ENCODE peak calls at places on chromosomes 7 and 10, in six cellular contexts. Q is spleen, G is A549, S is suprapubic skin, Y is Peyer's patch, A is NB4. P is an unnamed sample.

GRCh38 chr10:112672706-112673105 is 225.7 kb downstream of the VTI1A start:
- DNase-seq in Q (no peak), G (no peak), S (no peak), Y (no peak), A (no peak), P (no peak)

GRCh38 chr7:49631071-49631826 is 142.2 kb upstream of the VWC2 start:
- DNase-seq in Q (no peak), G (no peak), S (no peak), Y (no peak), A (no peak), P (no peak)

GRCh38 chr7:72538147-72538546 is 126.0 kb upstream of the CALN1 start:
- DNase-seq in Q (no peak), G (no peak), S (no peak), Y (no peak), A (no peak), P (no peak)

GRCh38 chr10:72564596-72564995 is 61.3 kb downstream of the MICU1 start:
- DNase-seq in Q (no peak), G (no peak), S (no peak), Y (no peak), A (peak), P (no peak)

GRCh38 chr7:82595176-82595575 is 151.6 kb upstream of the CACNA2D1 start:
- DNase-seq in Q (no peak), G (no peak), S (no peak), Y (no peak), A (no peak), P (no peak)

GRCh38 chr7:27693794-27694193 is 31.1 kb upstream of the HIBADH start:
- DNase-seq in Q (no peak), G (no peak), S (no peak), Y (no peak), A (peak), P (no peak)

GRCh38 chr7:20697351-20697750 is 81.9 kb downstream of the ABCB5 start:
- DNase-seq in Q (no peak), G (no peak), S (no peak), Y (no peak), A (no peak), P (peak)

GRCh38 chr10:119391430-119392313 is 150.8 kb downstream of the RGS10 start:
- DNase-seq in Q (no peak), G (no peak), S (no peak), Y (no peak), A (peak), P (no peak)

GRCh38 chr10:63480237-63480636 is 14.5 kb upstream of the JMJD1C start:
- DNase-seq in Q (no peak), G (no peak), S (no peak), Y (no peak), A (no peak), P (no peak)

GRCh38 chr10:24821986-24822385 is 98.3 kb upstream of the ARHGAP21 start:
- DNase-seq in Q (no peak), G (peak), S (no peak), Y (no peak), A (peak), P (peak)

GRCh38 chr10:109219935-109220334 is 703.4 kb downstream of the XPNPEP1 start:
- DNase-seq in Q (no peak), G (no peak), S (no peak), Y (no peak), A (no peak), P (no peak)

GRCh38 chr7:137967143-137968018 is 34.5 kb downstream of the CREB3L2 start:
- DNase-seq in Q (no peak), G (no peak), S (no peak), Y (no peak), A (peak), P (no peak)

GRCh38 chr7:37352974-37353948 is 95.4 kb downstream of the ELMO1 start:
- DNase-seq in Q (peak), G (no peak), S (no peak), Y (no peak), A (peak), P (peak)

GRCh38 chr7:11623093-11623678 is 208.8 kb downstream of the THSD7A start:
- DNase-seq in Q (no peak), G (peak), S (no peak), Y (no peak), A (no peak), P (no peak)

GRCh38 chr10:80468002-80468401 is 13.9 kb downstream of the TSPAN14 start:
- DNase-seq in Q (peak), G (no peak), S (peak), Y (no peak), A (peak), P (no peak)

GRCh38 chr7:96327429-96327828 is 5.5 kb upstream of the SLC25A13 start:
- DNase-seq in Q (no peak), G (no peak), S (no peak), Y (peak), A (no peak), P (no peak)

GRCh38 chr10:71218046-71218832 is 5.9 kb downstream of the UNC5B start:
- DNase-seq in Q (peak), G (no peak), S (peak), Y (no peak), A (no peak), P (no peak)

GRCh38 chr10:43409385-43410109 is 561 bp upstream of the HNRNPF start:
- DNase-seq in Q (peak), G (no peak), S (no peak), Y (peak), A (peak), P (peak)

GRCh38 chr7:131007439-131008330 is 273.7 kb upstream of the KLF14 start:
- DNase-seq in Q (peak), G (peak), S (peak), Y (peak), A (peak), P (peak)

GRCh38 chr7:88306590-88307048 is at the start of gene STEAP4:
- DNase-seq in Q (peak), G (no peak), S (peak), Y (peak), A (peak), P (no peak)
- TF ChIP-seq POLR2A in Q (no peak), G (no peak), S (no peak), Y (no peak), A (no peak), P (no peak)

GRCh38 chr7:30667172-30667571 is 15.1 kb downstream of the CRHR2 start:
- DNase-seq in Q (no peak), G (no peak), S (no peak), Y (no peak), A (no peak), P (no peak)

GRCh38 chr7:30664184-30664885 is 17.9 kb downstream of the CRHR2 start:
- DNase-seq in Q (peak), G (no peak), S (no peak), Y (no peak), A (no peak), P (no peak)

GRCh38 chr7:30663414-30663813 is 18.8 kb downstream of the CRHR2 start:
- DNase-seq in Q (peak), G (no peak), S (no peak), Y (no peak), A (no peak), P (no peak)

GRCh38 chr7:30665043-30665442 is 17.2 kb downstream of the CRHR2 start:
- DNase-seq in Q (no peak), G (no peak), S (no peak), Y (no peak), A (no peak), P (no peak)

GRCh38 chr7:30665449-30665848 is 16.8 kb downstream of the CRHR2 start:
- DNase-seq in Q (peak), G (no peak), S (no peak), Y (no peak), A (no peak), P (no peak)
- TF ChIP-seq POLR2A in Q (no peak), G (no peak), S (no peak), Y (no peak), A (no peak), P (no peak)

DNA sequence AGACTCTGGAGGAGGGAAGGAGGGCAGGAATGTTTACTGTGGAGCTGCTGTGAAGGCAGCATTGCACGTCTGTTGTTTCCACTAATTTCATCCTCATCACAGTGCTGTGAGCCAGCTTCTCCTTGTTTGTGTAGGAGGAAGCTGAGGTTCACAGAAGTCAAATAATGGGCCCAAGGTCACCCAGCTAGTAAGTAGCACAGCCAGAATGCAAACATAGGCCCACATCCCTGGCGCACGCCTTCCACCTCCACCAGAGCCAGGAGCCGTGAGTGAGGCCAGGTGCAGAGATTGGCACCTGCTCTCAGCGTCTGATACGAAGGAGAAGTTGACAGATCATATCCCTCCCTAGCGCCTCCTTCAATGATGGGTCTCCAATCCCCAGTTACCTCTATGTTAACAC is 93.6 kb downstream of the HTR5A start:
- DNase-seq in Q (no peak), G (no peak), S (no peak), Y (no peak), A (no peak), P (no peak)
- TF ChIP-seq POLR2A in Q (no peak), G (no peak), S (no peak), Y (no peak), A (no peak), P (no peak)

GRCh38 chr7:44123190-44124003 is at the start of gene POLD2:
- DNase-seq in Q (peak), G (peak), S (peak), Y (peak), A (peak), P (peak)
- TF ChIP-seq POLR2A in Q (peak), G (peak), S (no peak), Y (peak), A (peak), P (peak)

GRCh38 chr7:40717242-40717641 is 582.4 kb downstream of the SUGCT start:
- DNase-seq in Q (no peak), G (peak), S (peak), Y (peak), A (peak), P (peak)
- TF ChIP-seq POLR2A in Q (no peak), G (no peak), S (no peak), Y (no peak), A (no peak), P (no peak)